ENCODE peak calls at places on chromosomes 13 and 19, in five cellular contexts. D, C, K, A and N are unnamed samples.

GRCh38 chr13:70568571-70568970 is 460.3 kb upstream of the KLHL1 start:
- DNase-seq in C (peak), D (peak), A (no peak), K (peak), N (no peak)

GRCh38 chr19:19540707-19541515 is 2.8 kb downstream of the CILP2 start:
- DNase-seq in K (no peak), A (peak), C (peak), D (no peak), N (peak)

GRCh38 chr13:33639640-33640080 is 178.3 kb upstream of the RFC3 start:
- DNase-seq in C (no peak), K (no peak), D (no peak), A (peak), N (no peak)

GRCh38 chr13:110912651-110913051 is 2.2 kb downstream of the ANKRD10 start:
- DNase-seq in D (peak), C (no peak), K (peak), A (no peak), N (no peak)

GRCh38 chr13:61339054-61339621 is 76.5 kb downstream of the PCDH20 start:
- DNase-seq in C (no peak), K (no peak), D (no peak), A (no peak), N (no peak)

GRCh38 chr13:47133024-47133445 is 236.2 kb upstream of the HTR2A start:
- DNase-seq in K (no peak), C (no peak), A (no peak), D (no peak), N (no peak)

GRCh38 chr13:21476893-21477472 is 17.9 kb upstream of the ZDHHC20 start:
- DNase-seq in A (peak), K (no peak), C (peak), D (peak), N (peak)

GRCh38 chr19:12628040-12629022 is 17.6 kb downstream of the ZNF791 start:
- DNase-seq in C (no peak), A (no peak), K (no peak), D (peak), N (no peak)

GRCh38 chr19:55368701-55369563 is 1.3 kb downstream of the IL11 start:
- DNase-seq in C (no peak), A (no peak), K (no peak), D (peak), N (no peak)

GRCh38 chr13:42405665-42406390 is 133.9 kb downstream of the AKAP11 start:
- DNase-seq in A (peak), C (no peak), K (peak), D (peak), N (no peak)

GRCh38 chr13:97030705-97031452 is 36.6 kb upstream of the OXGR1 start:
- DNase-seq in C (peak), D (peak), K (peak), A (no peak), N (no peak)

GRCh38 chr19:56106397-56106849 is 14.7 kb downstream of the ZNF787 start:
- DNase-seq in D (no peak), A (no peak), K (no peak), C (no peak), N (no peak)

GRCh38 chr19:58476498-58477015 is 405 bp downstream of the ZNF446 start:
- DNase-seq in A (no peak), C (no peak), K (no peak), D (no peak), N (no peak)

GRCh38 chr13:48160879-48161278 is 66.0 kb upstream of the MED4 start:
- DNase-seq in C (no peak), A (no peak), D (no peak), K (no peak), N (no peak)

GRCh38 chr19:32203161-32203560 is 142.2 kb upstream of the ZNF507 start:
- DNase-seq in C (no peak), K (no peak), D (no peak), A (no peak), N (no peak)

GRCh38 chr13:46179576-46180368 is 2.2 kb downstream of the LCP1 start:
- DNase-seq in D (no peak), C (no peak), A (peak), K (no peak), N (peak)

GRCh38 chr13:45074721-45075120 is 45.6 kb upstream of the GTF2F2 start:
- DNase-seq in C (no peak), A (no peak), K (no peak), D (no peak), N (no peak)

GRCh38 chr13:110409581-110409992 is 102.5 kb downstream of the COL4A2 start:
- DNase-seq in A (no peak), C (no peak), D (peak), K (no peak), N (no peak)

GRCh38 chr19:55340144-55340783 is 588 bp downstream of the KMT5C start:
- DNase-seq in K (no peak), C (no peak), A (peak), D (no peak), N (peak)

GRCh38 chr13:56893843-56894242 is 246.9 kb upstream of the PRR20A start:
- DNase-seq in A (no peak), D (no peak), C (no peak), K (no peak), N (no peak)

GRCh38 chr19:39582442-39582841 is 19.9 kb upstream of the LGALS13 start:
- DNase-seq in C (no peak), D (no peak), K (no peak), A (peak), N (no peak)

GRCh38 chr19:8212916-8213315 is 3.7 kb downstream of the CERS4 start:
- DNase-seq in A (no peak), C (no peak), K (no peak), D (no peak), N (no peak)

GRCh38 chr13:25171517-25172302 is at the start of gene AMER2:
- DNase-seq in D (no peak), C (peak), A (no peak), K (no peak), N (peak)

GRCh38 chr13:111489301-111489700 is 168.9 kb downstream of the TEX29 start:
- DNase-seq in D (no peak), C (no peak), A (no peak), K (no peak), N (peak)

GRCh38 chr19:13747098-13747453 is 17.2 kb upstream of the MRI1 start:
- DNase-seq in K (no peak), C (no peak), A (no peak), D (no peak), N (no peak)

GRCh38 chr13:29852464-29853054 is 2.1 kb upstream of the UBL3 start:
- DNase-seq in C (no peak), D (peak), K (no peak), A (no peak), N (no peak)

GRCh38 chr13:98912846-98913245 is 65.0 kb downstream of the DOCK9 start:
- DNase-seq in D (no peak), K (no peak), C (no peak), A (no peak), N (no peak)

GRCh38 chr19:46787331-46788100 is 878 bp downstream of the SLC1A5 start:
- DNase-seq in A (peak), D (peak), K (no peak), C (no peak), N (peak)

GRCh38 chr13:51453308-51453958 is 597 bp upstream of the INTS6 start:
- DNase-seq in A (peak), K (no peak), C (peak), D (no peak), N (peak)

GRCh38 chr19:50792852-50793250 is 2.6 kb downstream of the ACP4 start:
- DNase-seq in C (no peak), D (no peak), A (no peak), K (no peak), N (no peak)

GRCh38 chr19:343451-343931 is 1.1 kb downstream of the MIER2 start:
- DNase-seq in A (no peak), C (no peak), D (no peak), K (no peak), N (no peak)

GRCh38 chr13:28321751-28322150 is 173.2 kb downstream of the FLT1 start:
- DNase-seq in A (no peak), D (peak), C (no peak), K (no peak), N (no peak)

GRCh38 chr19:9937001-9937411 is 691 bp upstream of the OLFM2 start:
- DNase-seq in C (no peak), D (no peak), K (no peak), A (no peak), N (no peak)

GRCh38 chr19:5329141-5329540 is 11.5 kb downstream of the PTPRS start:
- DNase-seq in C (no peak), D (no peak), A (no peak), K (no peak), N (no peak)

GRCh38 chr13:42525035-42525504 is 48.9 kb upstream of the TNFSF11 start:
- DNase-seq in D (no peak), K (peak), A (no peak), C (no peak), N (no peak)

GRCh38 chr19:8915997-8916396 is 83.8 kb downstream of the MBD3L1 start:
- DNase-seq in D (no peak), A (no peak), C (no peak), K (no peak), N (no peak)

GRCh38 chr13:103795892-103796478 is 729.8 kb upstream of the SLC10A2 start:
- DNase-seq in K (no peak), C (no peak), D (no peak), A (no peak), N (no peak)

GRCh38 chr13:49791214-49791752 is 1.2 kb downstream of the KPNA3 start:
- DNase-seq in K (no peak), C (no peak), D (peak), A (no peak), N (no peak)

GRCh38 chr13:100363351-100363750 is 225.2 kb downstream of the GGACT start:
- DNase-seq in C (no peak), D (peak), K (peak), A (no peak), N (no peak)

GRCh38 chr13:27421101-27421881 is 3.1 kb upstream of the GTF3A start:
- DNase-seq in A (no peak), D (no peak), C (no peak), K (no peak), N (no peak)